ENCODE peak calls at places on chromosomes 3 and 15, in nine cellular contexts. One of them, this sample, is unnamed.

GRCh38 chr3:124552224-124552623 is 178.0 kb upstream of the UMPS start:
- DNase-seq in heart left ventricle: no peak
- DNase-seq in spleen: no peak
- DNase-seq in fibroblast of lung: peak; percentile 35
- DNase-seq in CD8-positive, alpha-beta T cell: no peak
- DNase-seq in psoas muscle: no peak
- DNase-seq in bronchial epithelial cell: peak; percentile 77
- DNase-seq in cardiac muscle cell: no peak
- DNase-seq in HFF-Myc: no peak
- DNase-seq in this sample: no peak

GRCh38 chr15:29670945-29671307 is 151.3 kb downstream of the TJP1 start:
- DNase-seq in heart left ventricle: no peak
- DNase-seq in spleen: no peak
- DNase-seq in fibroblast of lung: peak; percentile 83
- DNase-seq in CD8-positive, alpha-beta T cell: no peak
- DNase-seq in psoas muscle: no peak
- DNase-seq in bronchial epithelial cell: peak; percentile 97
- DNase-seq in cardiac muscle cell: peak; percentile 81
- DNase-seq in HFF-Myc: no peak
- DNase-seq in this sample: peak; percentile 83

GRCh38 chr15:72116680-72117447 is 1.1 kb downstream of the MYO9A start:
- DNase-seq in heart left ventricle: peak; percentile 49
- DNase-seq in spleen: no peak
- DNase-seq in fibroblast of lung: peak; percentile 35
- DNase-seq in CD8-positive, alpha-beta T cell: no peak
- DNase-seq in psoas muscle: peak; percentile 59
- DNase-seq in bronchial epithelial cell: peak; percentile 22
- DNase-seq in cardiac muscle cell: peak; percentile 19
- DNase-seq in HFF-Myc: no peak
- DNase-seq in this sample: peak; percentile 27

GRCh38 chr15:90126457-90127435 is 24.5 kb upstream of the IDH2 start:
- DNase-seq in heart left ventricle: peak; percentile 83
- DNase-seq in spleen: peak; percentile 37
- DNase-seq in fibroblast of lung: peak; percentile 17
- DNase-seq in CD8-positive, alpha-beta T cell: no peak
- DNase-seq in psoas muscle: peak; percentile 75
- DNase-seq in bronchial epithelial cell: no peak
- DNase-seq in cardiac muscle cell: no peak
- DNase-seq in HFF-Myc: no peak
- DNase-seq in this sample: no peak

GRCh38 chr15:85024509-85025336 is 43.1 kb downstream of the PDE8A start:
- DNase-seq in heart left ventricle: no peak
- DNase-seq in spleen: no peak
- DNase-seq in fibroblast of lung: peak; percentile 88
- DNase-seq in CD8-positive, alpha-beta T cell: no peak
- DNase-seq in psoas muscle: no peak
- DNase-seq in bronchial epithelial cell: peak; percentile 92
- DNase-seq in cardiac muscle cell: peak; percentile 64
- DNase-seq in HFF-Myc: no peak
- DNase-seq in this sample: no peak

GRCh38 chr3:170117134-170117533 is 64.4 kb downstream of the PHC3 start:
- DNase-seq in heart left ventricle: no peak
- DNase-seq in spleen: no peak
- DNase-seq in fibroblast of lung: peak; percentile 4
- DNase-seq in CD8-positive, alpha-beta T cell: no peak
- DNase-seq in psoas muscle: no peak
- DNase-seq in bronchial epithelial cell: peak; percentile 20
- DNase-seq in cardiac muscle cell: peak; percentile 9
- DNase-seq in HFF-Myc: no peak
- DNase-seq in this sample: peak; percentile 20

GRCh38 chr3:159982442-159982841 is 6.2 kb upstream of the IL12A start:
- DNase-seq in heart left ventricle: no peak
- DNase-seq in spleen: no peak
- DNase-seq in fibroblast of lung: no peak
- DNase-seq in CD8-positive, alpha-beta T cell: no peak
- DNase-seq in psoas muscle: no peak
- DNase-seq in bronchial epithelial cell: no peak
- DNase-seq in cardiac muscle cell: no peak
- DNase-seq in HFF-Myc: no peak
- DNase-seq in this sample: no peak

GRCh38 chr15:31147943-31148621 is 46.6 kb upstream of the TRPM1 start:
- DNase-seq in heart left ventricle: no peak
- DNase-seq in spleen: peak; percentile 13
- DNase-seq in fibroblast of lung: no peak
- DNase-seq in CD8-positive, alpha-beta T cell: no peak
- DNase-seq in psoas muscle: no peak
- DNase-seq in bronchial epithelial cell: no peak
- DNase-seq in cardiac muscle cell: no peak
- DNase-seq in HFF-Myc: no peak
- DNase-seq in this sample: no peak

GRCh38 chr3:15942936-15943335 is 145.2 kb upstream of the ANKRD28 start:
- DNase-seq in heart left ventricle: no peak
- DNase-seq in spleen: no peak
- DNase-seq in fibroblast of lung: no peak
- DNase-seq in CD8-positive, alpha-beta T cell: no peak
- DNase-seq in psoas muscle: no peak
- DNase-seq in bronchial epithelial cell: no peak
- DNase-seq in cardiac muscle cell: no peak
- DNase-seq in HFF-Myc: no peak
- DNase-seq in this sample: no peak

GRCh38 chr3:99920530-99921376 is 103.1 kb downstream of the CMSS1 start:
- DNase-seq in heart left ventricle: peak; percentile 82
- DNase-seq in spleen: no peak
- DNase-seq in fibroblast of lung: peak; percentile 48
- DNase-seq in CD8-positive, alpha-beta T cell: no peak
- DNase-seq in psoas muscle: peak; percentile 76
- DNase-seq in bronchial epithelial cell: peak; percentile 92
- DNase-seq in cardiac muscle cell: peak; percentile 65
- DNase-seq in HFF-Myc: no peak
- DNase-seq in this sample: peak; percentile 83

GRCh38 chr3:65778966-65779365 is 259.8 kb downstream of the MAGI1 start:
- DNase-seq in heart left ventricle: no peak
- DNase-seq in spleen: no peak
- DNase-seq in fibroblast of lung: peak; percentile 67
- DNase-seq in CD8-positive, alpha-beta T cell: no peak
- DNase-seq in psoas muscle: no peak
- DNase-seq in bronchial epithelial cell: no peak
- DNase-seq in cardiac muscle cell: no peak
- DNase-seq in HFF-Myc: no peak
- DNase-seq in this sample: no peak

GRCh38 chr3:134419214-134419965 is 45.1 kb upstream of the AMOTL2 start:
- DNase-seq in heart left ventricle: no peak
- DNase-seq in spleen: no peak
- DNase-seq in fibroblast of lung: no peak
- DNase-seq in CD8-positive, alpha-beta T cell: no peak
- DNase-seq in psoas muscle: no peak
- DNase-seq in bronchial epithelial cell: no peak
- DNase-seq in cardiac muscle cell: no peak
- DNase-seq in HFF-Myc: no peak
- DNase-seq in this sample: no peak

GRCh38 chr3:88058322-88058592 is 548 bp downstream of the CGGBP1 start:
- DNase-seq in heart left ventricle: no peak
- DNase-seq in spleen: no peak
- DNase-seq in fibroblast of lung: no peak
- DNase-seq in CD8-positive, alpha-beta T cell: no peak
- DNase-seq in psoas muscle: no peak
- DNase-seq in bronchial epithelial cell: no peak
- DNase-seq in cardiac muscle cell: no peak
- DNase-seq in HFF-Myc: no peak
- DNase-seq in this sample: no peak

GRCh38 chr3:38548154-38548931 is 52.2 kb downstream of the EXOG start:
- DNase-seq in heart left ventricle: peak; percentile 58
- DNase-seq in spleen: peak; percentile 58
- DNase-seq in fibroblast of lung: peak; percentile 41
- DNase-seq in CD8-positive, alpha-beta T cell: no peak
- DNase-seq in psoas muscle: no peak
- DNase-seq in bronchial epithelial cell: no peak
- DNase-seq in cardiac muscle cell: no peak
- DNase-seq in HFF-Myc: no peak
- DNase-seq in this sample: no peak

DNA sequence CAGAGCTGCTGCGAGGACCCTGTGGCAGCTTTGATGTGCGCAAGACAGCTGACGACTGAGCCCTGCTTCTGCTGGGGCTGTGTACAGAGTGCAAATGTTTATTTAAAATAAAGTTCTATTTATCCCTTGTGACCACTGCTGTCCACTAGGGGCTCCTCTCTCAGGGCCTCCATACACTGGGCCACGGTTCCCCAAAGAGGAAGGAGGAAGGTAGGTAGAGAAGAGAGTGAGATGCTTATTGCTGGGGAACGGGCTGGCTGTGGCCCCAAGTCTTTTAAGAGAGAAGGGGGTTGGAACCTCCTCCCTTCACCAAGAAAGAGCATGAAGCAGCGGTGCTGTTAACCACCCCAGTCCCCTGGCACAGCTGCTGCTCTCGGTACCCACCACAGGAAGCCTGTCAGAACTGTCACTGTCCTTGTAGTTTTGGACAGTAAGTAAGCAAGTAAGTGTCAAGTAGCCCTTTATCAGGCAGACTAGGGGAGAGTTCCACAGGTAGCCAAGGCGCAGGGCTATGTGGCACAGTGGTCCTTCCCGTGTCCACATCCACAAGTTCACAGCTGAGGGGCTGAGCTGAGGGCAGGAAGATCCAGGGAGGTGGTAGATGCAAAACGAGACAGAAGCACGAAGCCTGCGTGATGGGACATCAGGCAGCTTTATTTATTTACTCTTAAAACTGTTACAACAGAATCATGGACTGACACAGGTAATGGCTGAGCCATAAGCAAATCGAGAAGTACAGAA is 47.3 kb downstream of the DHX30 start:
- DNase-seq in heart left ventricle: no peak
- DNase-seq in spleen: peak; percentile 28
- DNase-seq in fibroblast of lung: no peak
- DNase-seq in CD8-positive, alpha-beta T cell: no peak
- DNase-seq in psoas muscle: no peak
- DNase-seq in bronchial epithelial cell: no peak
- DNase-seq in cardiac muscle cell: peak; percentile 48
- DNase-seq in HFF-Myc: no peak
- DNase-seq in this sample: peak; percentile 45
- TF ChIP-seq CTCF in heart left ventricle: peak; percentile 41
- TF ChIP-seq CTCF in spleen: peak; percentile 7
- TF ChIP-seq CTCF in fibroblast of lung: peak; percentile 48
- TF ChIP-seq CTCF in CD8-positive, alpha-beta T cell: no peak
- TF ChIP-seq CTCF in psoas muscle: peak; percentile 26
- TF ChIP-seq CTCF in bronchial epithelial cell: peak; percentile 33
- TF ChIP-seq CTCF in cardiac muscle cell: peak; percentile 52
- TF ChIP-seq CTCF in HFF-Myc: peak; percentile 58
- TF ChIP-seq CTCF in this sample: peak; percentile 50

GRCh38 chr15:64044315-64045105 is 1.8 kb downstream of the DAPK2 start:
- DNase-seq in heart left ventricle: no peak
- DNase-seq in spleen: no peak
- DNase-seq in fibroblast of lung: no peak
- DNase-seq in CD8-positive, alpha-beta T cell: no peak
- DNase-seq in psoas muscle: no peak
- DNase-seq in bronchial epithelial cell: no peak
- DNase-seq in cardiac muscle cell: no peak
- DNase-seq in HFF-Myc: no peak
- DNase-seq in this sample: no peak
- H3K4me3 ChIP-seq in heart left ventricle: peak overlapping the region; percentile 56
- H3K4me3 ChIP-seq in spleen: no peak overlapping the region
- H3K4me3 ChIP-seq in fibroblast of lung: no peak overlapping the region
- H3K4me3 ChIP-seq in CD8-positive, alpha-beta T cell: no peak overlapping the region
- H3K4me3 ChIP-seq in psoas muscle: peak overlapping the region; percentile 87
- H3K4me3 ChIP-seq in bronchial epithelial cell: no peak overlapping the region
- H3K4me3 ChIP-seq in cardiac muscle cell: no peak overlapping the region
- H3K4me3 ChIP-seq in HFF-Myc: no peak overlapping the region
- H3K4me3 ChIP-seq in this sample: no peak overlapping the region

DNA sequence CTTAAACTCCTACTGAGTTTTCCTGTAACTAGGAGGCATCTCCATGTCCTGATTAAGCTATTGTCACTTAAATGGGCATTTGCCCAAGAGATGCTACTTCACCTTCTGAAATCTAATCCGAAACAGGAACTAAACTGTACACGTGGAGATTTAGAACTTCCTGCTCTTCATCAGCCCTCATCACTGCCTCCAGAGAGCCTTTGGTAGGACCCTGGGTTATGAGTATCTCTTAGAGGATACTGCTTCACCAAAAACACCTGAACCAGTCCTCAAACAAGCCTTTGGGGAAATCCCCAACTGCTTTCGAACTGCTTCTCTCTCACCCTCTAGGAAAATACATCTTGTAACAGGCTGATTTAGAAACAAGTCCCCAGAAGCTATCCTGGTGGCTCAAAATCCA is 320.3 kb downstream of the GAP43 start:
- DNase-seq in heart left ventricle: no peak
- DNase-seq in spleen: no peak
- DNase-seq in fibroblast of lung: no peak
- DNase-seq in CD8-positive, alpha-beta T cell: no peak
- DNase-seq in psoas muscle: no peak
- DNase-seq in bronchial epithelial cell: no peak
- DNase-seq in cardiac muscle cell: no peak
- DNase-seq in HFF-Myc: no peak
- DNase-seq in this sample: no peak
- TF ChIP-seq CTCF in heart left ventricle: no peak
- TF ChIP-seq CTCF in spleen: no peak
- TF ChIP-seq CTCF in fibroblast of lung: no peak
- TF ChIP-seq CTCF in CD8-positive, alpha-beta T cell: no peak
- TF ChIP-seq CTCF in psoas muscle: no peak
- TF ChIP-seq CTCF in bronchial epithelial cell: no peak
- TF ChIP-seq CTCF in cardiac muscle cell: no peak
- TF ChIP-seq CTCF in HFF-Myc: no peak
- TF ChIP-seq CTCF in this sample: no peak

GRCh38 chr3:135967867-135968266 is 2.3 kb downstream of the PPP2R3A start:
- DNase-seq in heart left ventricle: no peak
- DNase-seq in spleen: no peak
- DNase-seq in fibroblast of lung: no peak
- DNase-seq in CD8-positive, alpha-beta T cell: no peak
- DNase-seq in psoas muscle: no peak
- DNase-seq in bronchial epithelial cell: no peak
- DNase-seq in cardiac muscle cell: no peak
- DNase-seq in HFF-Myc: no peak
- DNase-seq in this sample: no peak
- H3K4me3 ChIP-seq in heart left ventricle: no peak overlapping the region
- H3K4me3 ChIP-seq in spleen: no peak overlapping the region
- H3K4me3 ChIP-seq in fibroblast of lung: no peak overlapping the region
- H3K4me3 ChIP-seq in CD8-positive, alpha-beta T cell: no peak overlapping the region
- H3K4me3 ChIP-seq in psoas muscle: peak overlapping the region; percentile 82
- H3K4me3 ChIP-seq in bronchial epithelial cell: no peak overlapping the region
- H3K4me3 ChIP-seq in cardiac muscle cell: peak overlapping the region; percentile 87
- H3K4me3 ChIP-seq in HFF-Myc: peak overlapping the region; percentile 86
- H3K4me3 ChIP-seq in this sample: no peak overlapping the region

GRCh38 chr15:53976844-53977392 is 1.3 kb upstream of the UNC13C start:
- DNase-seq in heart left ventricle: no peak
- DNase-seq in spleen: no peak
- DNase-seq in fibroblast of lung: no peak
- DNase-seq in CD8-positive, alpha-beta T cell: no peak
- DNase-seq in psoas muscle: peak; percentile 62
- DNase-seq in bronchial epithelial cell: peak; percentile 7
- DNase-seq in cardiac muscle cell: no peak
- DNase-seq in HFF-Myc: no peak
- DNase-seq in this sample: no peak
- TF ChIP-seq CTCF in heart left ventricle: peak; percentile 39
- TF ChIP-seq CTCF in spleen: no peak
- TF ChIP-seq CTCF in fibroblast of lung: no peak
- TF ChIP-seq CTCF in CD8-positive, alpha-beta T cell: no peak
- TF ChIP-seq CTCF in psoas muscle: no peak
- TF ChIP-seq CTCF in bronchial epithelial cell: peak; percentile 34
- TF ChIP-seq CTCF in cardiac muscle cell: no peak
- TF ChIP-seq CTCF in HFF-Myc: no peak
- TF ChIP-seq CTCF in this sample: no peak

GRCh38 chr3:58177747-58178527 is 32.8 kb downstream of the DNASE1L3 start:
- DNase-seq in heart left ventricle: peak; percentile 92
- DNase-seq in spleen: peak; percentile 98
- DNase-seq in fibroblast of lung: peak; percentile 74
- DNase-seq in CD8-positive, alpha-beta T cell: peak; percentile 93
- DNase-seq in psoas muscle: peak; percentile 95
- DNase-seq in bronchial epithelial cell: no peak
- DNase-seq in cardiac muscle cell: peak; percentile 87
- DNase-seq in HFF-Myc: peak; percentile 39
- DNase-seq in this sample: peak; percentile 81
- H3K4me3 ChIP-seq in heart left ventricle: no peak overlapping the region
- H3K4me3 ChIP-seq in spleen: peak overlapping the region; percentile 39
- H3K4me3 ChIP-seq in fibroblast of lung: peak overlapping the region; percentile 7
- H3K4me3 ChIP-seq in CD8-positive, alpha-beta T cell: peak overlapping the region; percentile 34
- H3K4me3 ChIP-seq in psoas muscle: peak overlapping the region; percentile 61
- H3K4me3 ChIP-seq in bronchial epithelial cell: peak overlapping the region; percentile 14
- H3K4me3 ChIP-seq in cardiac muscle cell: peak overlapping the region; percentile 24
- H3K4me3 ChIP-seq in HFF-Myc: peak overlapping the region; percentile 29
- H3K4me3 ChIP-seq in this sample: peak overlapping the region; percentile 49